ENCODE peak calls at places on chromosomes 3 and 15, in four cellular contexts. E, W, F and A are unnamed samples.
A peak's percentile ranks its signal among the peaks of the same experiment; 100 is the strongest.

GRCh38 chr15:58980351-58980939 is 7.0 kb upstream of the RNF111 start:
- DNase-seq in E (peak; percentile 71), F (peak; percentile 55), W (peak; percentile 44), A (peak; percentile 17)

GRCh38 chr3:15331606-15332404 is 581 bp downstream of the SH3BP5 start:
- DNase-seq in W (peak; percentile 51), F (peak; percentile 59), E (no peak), A (no peak)

GRCh38 chr3:41198046-41198445 is 1.3 kb upstream of the CTNNB1 start:
- DNase-seq in F (no peak), E (peak; percentile 40), W (no peak), A (no peak)

GRCh38 chr3:187735837-187736236 is 9.4 kb downstream of the BCL6 start:
- DNase-seq in W (no peak), F (no peak), E (no peak), A (no peak)

GRCh38 chr3:194867270-194867983 is 181.7 kb downstream of the FAM43A start:
- DNase-seq in F (peak; percentile 27), W (no peak), E (no peak), A (peak; percentile 62)

GRCh38 chr3:107772016-107772415 is 249.3 kb downstream of the BBX start:
- DNase-seq in F (no peak), W (no peak), E (no peak), A (no peak)

GRCh38 chr3:152290374-152290773 is 21.6 kb downstream of the MBNL1 start:
- DNase-seq in W (no peak), F (no peak), E (no peak), A (no peak)

GRCh38 chr3:72310028-72310987 is 525.4 kb upstream of the PROK2 start:
- DNase-seq in F (peak; percentile 54), W (peak; percentile 86), E (peak; percentile 3), A (peak; percentile 71)

GRCh38 chr15:74420193-74420905 is 13.4 kb downstream of the SEMA7A start:
- DNase-seq in W (no peak), E (no peak), F (peak; percentile 99), A (no peak)

GRCh38 chr3:87920549-87920948 is 138.3 kb downstream of the CGGBP1 start:
- DNase-seq in F (no peak), W (no peak), E (no peak), A (no peak)

GRCh38 chr15:101499863-101500713 is 10.6 kb upstream of the PCSK6 start:
- DNase-seq in F (peak; percentile 98), E (peak; percentile 93), W (no peak), A (no peak)

GRCh38 chr15:58336161-58336560 is 95.6 kb upstream of the LIPC start:
- DNase-seq in E (no peak), F (no peak), W (no peak), A (no peak)

GRCh38 chr15:78200276-78200930 is 34.0 kb downstream of the ACSBG1 start:
- DNase-seq in W (no peak), F (no peak), E (no peak), A (no peak)

GRCh38 chr3:150000631-150001030 is 29.9 kb upstream of the PFN2 start:
- DNase-seq in E (no peak), W (no peak), F (no peak), A (no peak)